ENCODE peak calls at places on chromosomes 3 and 15, in ten cellular contexts. One of them, this sample, is unnamed.

GRCh38 chr15:39191871-39192281 is 389.0 kb upstream of the THBS1 start:
- DNase-seq in breast epithelium: no peak
- DNase-seq in spleen: no peak
- DNase-seq in heart left ventricle: no peak
- DNase-seq in sigmoid colon: no peak
- DNase-seq in lower leg skin: no peak
- DNase-seq in esophagus squamous epithelium: no peak
- DNase-seq in body of pancreas: no peak
- DNase-seq in stomach: no peak
- DNase-seq in GM12892: no peak
- DNase-seq in this sample: no peak

GRCh38 chr3:79994397-79994796 is 226.6 kb upstream of the ROBO1 start:
- DNase-seq in breast epithelium: no peak
- DNase-seq in spleen: no peak
- DNase-seq in heart left ventricle: no peak
- DNase-seq in sigmoid colon: no peak
- DNase-seq in lower leg skin: no peak
- DNase-seq in esophagus squamous epithelium: no peak
- DNase-seq in body of pancreas: no peak
- DNase-seq in stomach: no peak
- DNase-seq in GM12892: no peak
- DNase-seq in this sample: no peak

GRCh38 chr3:183185696-183186095 is 23.2 kb upstream of the LAMP3 start:
- DNase-seq in breast epithelium: no peak
- DNase-seq in spleen: no peak
- DNase-seq in heart left ventricle: no peak
- DNase-seq in sigmoid colon: no peak
- DNase-seq in lower leg skin: no peak
- DNase-seq in esophagus squamous epithelium: no peak
- DNase-seq in body of pancreas: no peak
- DNase-seq in stomach: no peak
- DNase-seq in GM12892: no peak
- DNase-seq in this sample: peak; percentile 63

GRCh38 chr3:100437879-100438622 is 36.7 kb downstream of the LNP1 start:
- DNase-seq in breast epithelium: no peak
- DNase-seq in spleen: no peak
- DNase-seq in heart left ventricle: no peak
- DNase-seq in sigmoid colon: no peak
- DNase-seq in lower leg skin: no peak
- DNase-seq in esophagus squamous epithelium: no peak
- DNase-seq in body of pancreas: peak; percentile 75
- DNase-seq in stomach: no peak
- DNase-seq in GM12892: no peak
- DNase-seq in this sample: no peak

GRCh38 chr15:71807125-71807629 is 3.2 kb upstream of the NR2E3 start:
- DNase-seq in breast epithelium: no peak
- DNase-seq in spleen: no peak
- DNase-seq in heart left ventricle: no peak
- DNase-seq in sigmoid colon: no peak
- DNase-seq in lower leg skin: no peak
- DNase-seq in esophagus squamous epithelium: no peak
- DNase-seq in body of pancreas: no peak
- DNase-seq in stomach: no peak
- DNase-seq in GM12892: no peak
- DNase-seq in this sample: no peak

GRCh38 chr3:194890086-194890485 is 204.4 kb downstream of the FAM43A start:
- DNase-seq in breast epithelium: no peak
- DNase-seq in spleen: no peak
- DNase-seq in heart left ventricle: no peak
- DNase-seq in sigmoid colon: no peak
- DNase-seq in lower leg skin: no peak
- DNase-seq in esophagus squamous epithelium: no peak
- DNase-seq in body of pancreas: no peak
- DNase-seq in stomach: no peak
- DNase-seq in GM12892: no peak
- DNase-seq in this sample: no peak

GRCh38 chr3:55959681-55960080 is 472.6 kb upstream of the WNT5A start:
- DNase-seq in breast epithelium: no peak
- DNase-seq in spleen: no peak
- DNase-seq in heart left ventricle: no peak
- DNase-seq in sigmoid colon: no peak
- DNase-seq in lower leg skin: no peak
- DNase-seq in esophagus squamous epithelium: no peak
- DNase-seq in body of pancreas: no peak
- DNase-seq in stomach: no peak
- DNase-seq in GM12892: no peak
- DNase-seq in this sample: no peak

GRCh38 chr3:62601238-62601856 is 228.0 kb upstream of the FEZF2 start:
- DNase-seq in breast epithelium: no peak
- DNase-seq in spleen: no peak
- DNase-seq in heart left ventricle: no peak
- DNase-seq in sigmoid colon: no peak
- DNase-seq in lower leg skin: no peak
- DNase-seq in esophagus squamous epithelium: no peak
- DNase-seq in body of pancreas: no peak
- DNase-seq in stomach: no peak
- DNase-seq in GM12892: no peak
- DNase-seq in this sample: no peak

GRCh38 chr15:62068787-62069170 is 2.0 kb downstream of the C2CD4A start:
- DNase-seq in breast epithelium: no peak
- DNase-seq in spleen: no peak
- DNase-seq in heart left ventricle: no peak
- DNase-seq in sigmoid colon: no peak
- DNase-seq in lower leg skin: no peak
- DNase-seq in esophagus squamous epithelium: no peak
- DNase-seq in body of pancreas: no peak
- DNase-seq in stomach: no peak
- DNase-seq in GM12892: no peak
- DNase-seq in this sample: peak; percentile 20

GRCh38 chr15:67109141-67110034 is 44.0 kb downstream of the SMAD3 start:
- DNase-seq in breast epithelium: no peak
- DNase-seq in spleen: peak; percentile 93
- DNase-seq in heart left ventricle: peak; percentile 81
- DNase-seq in sigmoid colon: peak; percentile 86
- DNase-seq in lower leg skin: peak; percentile 93
- DNase-seq in esophagus squamous epithelium: no peak
- DNase-seq in body of pancreas: peak; percentile 59
- DNase-seq in stomach: no peak
- DNase-seq in GM12892: no peak
- DNase-seq in this sample: no peak

GRCh38 chr3:118587847-118588246 is 446.8 kb downstream of the IGSF11 start:
- DNase-seq in breast epithelium: no peak
- DNase-seq in spleen: no peak
- DNase-seq in heart left ventricle: no peak
- DNase-seq in sigmoid colon: no peak
- DNase-seq in lower leg skin: no peak
- DNase-seq in esophagus squamous epithelium: no peak
- DNase-seq in body of pancreas: no peak
- DNase-seq in stomach: no peak
- DNase-seq in GM12892: no peak
- DNase-seq in this sample: no peak

GRCh38 chr3:28050895-28051294 is 190.5 kb upstream of the CMC1 start:
- DNase-seq in breast epithelium: no peak
- DNase-seq in spleen: no peak
- DNase-seq in heart left ventricle: no peak
- DNase-seq in sigmoid colon: no peak
- DNase-seq in lower leg skin: no peak
- DNase-seq in esophagus squamous epithelium: no peak
- DNase-seq in body of pancreas: no peak
- DNase-seq in stomach: no peak
- DNase-seq in GM12892: no peak
- DNase-seq in this sample: no peak

GRCh38 chr15:41950127-41950483 is 22.3 kb downstream of the EHD4 start:
- DNase-seq in breast epithelium: no peak
- DNase-seq in spleen: no peak
- DNase-seq in heart left ventricle: no peak
- DNase-seq in sigmoid colon: no peak
- DNase-seq in lower leg skin: peak; percentile 36
- DNase-seq in esophagus squamous epithelium: no peak
- DNase-seq in body of pancreas: no peak
- DNase-seq in stomach: no peak
- DNase-seq in GM12892: no peak
- DNase-seq in this sample: no peak

GRCh38 chr3:47004369-47005211 is 25.1 kb downstream of the NBEAL2 start:
- DNase-seq in breast epithelium: peak; percentile 35
- DNase-seq in spleen: peak; percentile 73
- DNase-seq in heart left ventricle: no peak
- DNase-seq in sigmoid colon: peak; percentile 59
- DNase-seq in lower leg skin: peak; percentile 84
- DNase-seq in esophagus squamous epithelium: no peak
- DNase-seq in body of pancreas: no peak
- DNase-seq in stomach: no peak
- DNase-seq in GM12892: no peak
- DNase-seq in this sample: no peak

GRCh38 chr3:25558106-25558505 is 106.6 kb downstream of the TOP2B start:
- DNase-seq in breast epithelium: no peak
- DNase-seq in spleen: no peak
- DNase-seq in heart left ventricle: no peak
- DNase-seq in sigmoid colon: no peak
- DNase-seq in lower leg skin: no peak
- DNase-seq in esophagus squamous epithelium: no peak
- DNase-seq in body of pancreas: no peak
- DNase-seq in stomach: no peak
- DNase-seq in GM12892: no peak
- DNase-seq in this sample: no peak

GRCh38 chr3:52055537-52056351 is 627 bp downstream of the DUSP7 start:
- DNase-seq in breast epithelium: no peak
- DNase-seq in spleen: peak; percentile 93
- DNase-seq in heart left ventricle: peak; percentile 70
- DNase-seq in sigmoid colon: peak; percentile 75
- DNase-seq in lower leg skin: no peak
- DNase-seq in esophagus squamous epithelium: no peak
- DNase-seq in body of pancreas: peak; percentile 60
- DNase-seq in stomach: peak; percentile 49
- DNase-seq in GM12892: no peak
- DNase-seq in this sample: peak; percentile 45

GRCh38 chr3:18556503-18556902 is 131.4 kb upstream of the SATB1 start:
- DNase-seq in breast epithelium: no peak
- DNase-seq in spleen: no peak
- DNase-seq in heart left ventricle: no peak
- DNase-seq in sigmoid colon: no peak
- DNase-seq in lower leg skin: no peak
- DNase-seq in esophagus squamous epithelium: no peak
- DNase-seq in body of pancreas: no peak
- DNase-seq in stomach: no peak
- DNase-seq in GM12892: no peak
- DNase-seq in this sample: no peak

GRCh38 chr3:38257583-38257982 is 8.0 kb upstream of the SLC22A13 start:
- DNase-seq in breast epithelium: no peak
- DNase-seq in spleen: no peak
- DNase-seq in heart left ventricle: no peak
- DNase-seq in sigmoid colon: no peak
- DNase-seq in lower leg skin: no peak
- DNase-seq in esophagus squamous epithelium: no peak
- DNase-seq in body of pancreas: no peak
- DNase-seq in stomach: no peak
- DNase-seq in GM12892: no peak
- DNase-seq in this sample: no peak
- TF ChIP-seq POLR2A in breast epithelium: no peak
- TF ChIP-seq POLR2A in spleen: no peak
- TF ChIP-seq POLR2A in heart left ventricle: no peak
- TF ChIP-seq POLR2A in sigmoid colon: no peak
- TF ChIP-seq POLR2A in lower leg skin: no peak
- TF ChIP-seq POLR2A in esophagus squamous epithelium: no peak
- TF ChIP-seq POLR2A in body of pancreas: no peak
- TF ChIP-seq POLR2A in stomach: no peak
- TF ChIP-seq POLR2A in GM12892: no peak
- TF ChIP-seq POLR2A in this sample: no peak

GRCh38 chr3:50193286-50193685 is 1.9 kb downstream of the GNAT1 start:
- DNase-seq in breast epithelium: no peak
- DNase-seq in spleen: no peak
- DNase-seq in heart left ventricle: no peak
- DNase-seq in sigmoid colon: no peak
- DNase-seq in lower leg skin: no peak
- DNase-seq in esophagus squamous epithelium: no peak
- DNase-seq in body of pancreas: no peak
- DNase-seq in stomach: no peak
- DNase-seq in GM12892: no peak
- DNase-seq in this sample: no peak
- TF ChIP-seq POLR2A in breast epithelium: no peak
- TF ChIP-seq POLR2A in spleen: no peak
- TF ChIP-seq POLR2A in heart left ventricle: no peak
- TF ChIP-seq POLR2A in sigmoid colon: no peak
- TF ChIP-seq POLR2A in lower leg skin: no peak
- TF ChIP-seq POLR2A in esophagus squamous epithelium: no peak
- TF ChIP-seq POLR2A in body of pancreas: no peak
- TF ChIP-seq POLR2A in stomach: no peak
- TF ChIP-seq POLR2A in GM12892: no peak
- TF ChIP-seq POLR2A in this sample: no peak

GRCh38 chr3:58577269-58577821 is at the start of gene FAM107A:
- DNase-seq in breast epithelium: no peak
- DNase-seq in spleen: peak; percentile 30
- DNase-seq in heart left ventricle: peak; percentile 62
- DNase-seq in sigmoid colon: peak; percentile 79
- DNase-seq in lower leg skin: no peak
- DNase-seq in esophagus squamous epithelium: no peak
- DNase-seq in body of pancreas: peak; percentile 52
- DNase-seq in stomach: peak; percentile 44
- DNase-seq in GM12892: no peak
- DNase-seq in this sample: no peak
- TF ChIP-seq POLR2A in breast epithelium: no peak
- TF ChIP-seq POLR2A in spleen: no peak
- TF ChIP-seq POLR2A in heart left ventricle: no peak
- TF ChIP-seq POLR2A in sigmoid colon: peak; percentile 12
- TF ChIP-seq POLR2A in lower leg skin: no peak
- TF ChIP-seq POLR2A in esophagus squamous epithelium: peak; percentile 44
- TF ChIP-seq POLR2A in body of pancreas: no peak
- TF ChIP-seq POLR2A in stomach: no peak
- TF ChIP-seq POLR2A in GM12892: no peak
- TF ChIP-seq POLR2A in this sample: no peak

GRCh38 chr15:96334017-96334704 is 3.7 kb downstream of the NR2F2 start:
- DNase-seq in breast epithelium: no peak
- DNase-seq in spleen: no peak
- DNase-seq in heart left ventricle: no peak
- DNase-seq in sigmoid colon: no peak
- DNase-seq in lower leg skin: peak; percentile 85
- DNase-seq in esophagus squamous epithelium: no peak
- DNase-seq in body of pancreas: peak; percentile 24
- DNase-seq in stomach: no peak
- DNase-seq in GM12892: no peak
- DNase-seq in this sample: no peak

GRCh38 chr15:96336045-96336642 is 5.6 kb downstream of the NR2F2 start:
- DNase-seq in breast epithelium: no peak
- DNase-seq in spleen: no peak
- DNase-seq in heart left ventricle: no peak
- DNase-seq in sigmoid colon: no peak
- DNase-seq in lower leg skin: no peak
- DNase-seq in esophagus squamous epithelium: no peak
- DNase-seq in body of pancreas: no peak
- DNase-seq in stomach: no peak
- DNase-seq in GM12892: no peak
- DNase-seq in this sample: no peak

GRCh38 chr15:96335429-96335807 is 4.9 kb downstream of the NR2F2 start:
- DNase-seq in breast epithelium: no peak
- DNase-seq in spleen: no peak
- DNase-seq in heart left ventricle: no peak
- DNase-seq in sigmoid colon: no peak
- DNase-seq in lower leg skin: no peak
- DNase-seq in esophagus squamous epithelium: no peak
- DNase-seq in body of pancreas: no peak
- DNase-seq in stomach: no peak
- DNase-seq in GM12892: no peak
- DNase-seq in this sample: no peak

GRCh38 chr15:96333194-96334016 is 2.9 kb downstream of the NR2F2 start:
- DNase-seq in breast epithelium: no peak
- DNase-seq in spleen: no peak
- DNase-seq in heart left ventricle: peak; percentile 51
- DNase-seq in sigmoid colon: peak; percentile 77
- DNase-seq in lower leg skin: peak; percentile 89
- DNase-seq in esophagus squamous epithelium: no peak
- DNase-seq in body of pancreas: peak; percentile 67
- DNase-seq in stomach: no peak
- DNase-seq in GM12892: no peak
- DNase-seq in this sample: no peak

GRCh38 chr15:96334705-96335428 is 4.4 kb downstream of the NR2F2 start:
- DNase-seq in breast epithelium: no peak
- DNase-seq in spleen: no peak
- DNase-seq in heart left ventricle: no peak
- DNase-seq in sigmoid colon: no peak
- DNase-seq in lower leg skin: no peak
- DNase-seq in esophagus squamous epithelium: no peak
- DNase-seq in body of pancreas: no peak
- DNase-seq in stomach: no peak
- DNase-seq in GM12892: no peak
- DNase-seq in this sample: no peak
- TF ChIP-seq POLR2A in breast epithelium: no peak
- TF ChIP-seq POLR2A in spleen: no peak
- TF ChIP-seq POLR2A in heart left ventricle: no peak
- TF ChIP-seq POLR2A in sigmoid colon: no peak
- TF ChIP-seq POLR2A in lower leg skin: no peak
- TF ChIP-seq POLR2A in esophagus squamous epithelium: no peak
- TF ChIP-seq POLR2A in body of pancreas: no peak
- TF ChIP-seq POLR2A in stomach: no peak
- TF ChIP-seq POLR2A in GM12892: no peak
- TF ChIP-seq POLR2A in this sample: no peak